ENCODE peak calls at places on chromosomes 4 and X, in eight cellular contexts. E is suprapubic skin, K is SK-N-SH, V is A549, N is sigmoid colon, F is stomach, H is H1, Y is HepG2. R is an unnamed sample.

GRCh38 chr4:115841873-115842272 is 728.5 kb upstream of the NDST4 start:
- DNase-seq in N (no peak), V (no peak), Y (no peak), F (no peak), H (no peak), E (no peak), K (no peak), R (no peak)

GRCh38 chr4:36385951-36386561 is 104.6 kb downstream of the DTHD1 start:
- DNase-seq in N (no peak), Y (no peak), E (no peak), V (no peak), F (no peak), H (no peak), K (no peak), R (peak)

GRCh38 chr4:105059337-105059736 is 87.3 kb upstream of the TET2 start:
- DNase-seq in K (no peak), V (no peak), E (no peak), N (no peak), H (no peak), Y (no peak), F (no peak), R (no peak)

GRCh38 chrX:148572332-148572731 is 71.9 kb downstream of the AFF2 start:
- DNase-seq in K (no peak), Y (no peak), H (no peak), F (no peak), V (no peak), N (no peak), E (no peak), R (no peak)

GRCh38 chrX:16305187-16305586 is 137.9 kb downstream of the MAGEB17 start:
- DNase-seq in Y (no peak), V (no peak), F (no peak), N (no peak), K (no peak), H (no peak), E (no peak), R (no peak)

GRCh38 chr4:181594188-181594587 is 649.0 kb upstream of the TENM3 start:
- DNase-seq in K (no peak), N (no peak), H (no peak), E (no peak), Y (no peak), V (no peak), F (no peak), R (no peak)

GRCh38 chrX:103453655-103454054 is 65.6 kb downstream of the RAB40A start:
- DNase-seq in V (peak), H (no peak), F (no peak), E (no peak), Y (no peak), N (no peak), K (no peak), R (no peak)

GRCh38 chr4:140875751-140876389 is 119.7 kb upstream of the TBC1D9 start:
- DNase-seq in N (no peak), K (no peak), F (no peak), Y (no peak), H (no peak), V (no peak), E (no peak), R (no peak)

GRCh38 chr4:140037353-140038030 is 116.5 kb downstream of the MAML3 start:
- DNase-seq in K (no peak), F (no peak), E (no peak), V (peak), N (no peak), H (no peak), Y (peak), R (no peak)

GRCh38 chrX:19544693-19545305 is 29.5 kb upstream of the MAP3K15 start:
- DNase-seq in V (peak), Y (peak), H (no peak), N (no peak), F (peak), E (no peak), K (peak), R (peak)

GRCh38 chr4:153962311-153963039 is 173.6 kb upstream of the SFRP2 start:
- DNase-seq in N (no peak), Y (no peak), E (no peak), H (no peak), F (no peak), V (no peak), K (no peak), R (no peak)

GRCh38 chr4:174213734-174214101 is 69.7 kb downstream of the FBXO8 start:
- DNase-seq in Y (no peak), H (no peak), N (no peak), E (no peak), K (no peak), V (no peak), F (no peak), R (no peak)

GRCh38 chr4:174215055-174215454 is 68.4 kb downstream of the FBXO8 start:
- DNase-seq in H (no peak), E (no peak), V (no peak), N (no peak), F (no peak), Y (no peak), K (no peak), R (no peak)

GRCh38 chr4:174212061-174212460 is 71.4 kb downstream of the FBXO8 start:
- DNase-seq in H (no peak), V (no peak), K (no peak), N (no peak), E (no peak), Y (no peak), F (no peak), R (no peak)

GRCh38 chr4:174215936-174216699 is 67.3 kb downstream of the FBXO8 start:
- DNase-seq in N (no peak), K (peak), F (no peak), E (no peak), H (no peak), Y (no peak), V (no peak), R (no peak)

GRCh38 chr4:174214102-174214878 is 69.2 kb downstream of the FBXO8 start:
- DNase-seq in V (no peak), Y (no peak), E (no peak), N (no peak), K (no peak), F (no peak), H (peak), R (no peak)
- TF ChIP-seq EP300 in V (no peak), Y (no peak), E (no peak), N (no peak), K (no peak), F (no peak), H (no peak), R (no peak)

DNA sequence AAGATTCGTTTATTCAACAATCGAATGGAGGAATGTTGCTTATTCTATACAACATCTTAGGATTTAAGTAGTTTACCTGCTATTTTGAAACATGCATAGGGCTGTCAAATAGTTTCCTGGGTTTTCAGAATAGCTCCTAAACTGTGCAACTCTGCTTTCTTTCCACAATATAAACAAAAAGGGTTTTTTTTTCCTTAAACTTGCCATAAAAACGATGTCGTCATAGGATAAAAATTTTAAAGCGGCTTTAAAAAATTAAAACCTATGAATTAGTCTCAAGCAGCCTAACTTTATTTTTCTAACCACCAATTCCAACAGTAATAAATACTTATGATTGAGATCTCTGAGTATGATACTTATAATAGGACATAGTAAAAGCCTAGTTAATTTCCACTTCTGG is 21.6 kb upstream of the STIM2 start:
- DNase-seq in E (no peak), Y (no peak), K (no peak), N (no peak), V (no peak), H (no peak), F (no peak), R (no peak)
- TF ChIP-seq EP300 in E (no peak), Y (no peak), K (no peak), N (no peak), V (no peak), H (no peak), F (no peak), R (no peak)

DNA sequence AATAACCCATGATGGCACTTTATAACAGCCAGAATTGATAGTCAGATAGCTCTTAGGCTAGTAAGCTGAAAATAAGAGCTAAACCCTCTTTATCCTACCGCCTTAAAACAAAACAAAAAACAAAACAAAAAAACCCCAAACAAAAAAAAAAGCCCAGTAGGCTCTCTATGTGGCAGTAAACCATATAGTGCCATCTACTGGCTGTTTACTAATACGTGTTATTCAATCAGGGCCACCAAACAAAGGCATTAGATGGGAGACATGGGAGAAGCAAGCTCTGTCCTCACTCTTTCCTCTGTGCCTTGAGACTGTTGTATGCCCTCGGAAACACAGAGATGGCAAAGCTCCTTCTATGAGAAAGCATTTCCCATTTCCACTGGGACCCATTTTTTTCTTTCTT is 148.8 kb upstream of the MID1 start:
- DNase-seq in Y (no peak), K (peak), F (no peak), N (no peak), V (peak), E (no peak), H (no peak), R (no peak)
- TF ChIP-seq EP300 in Y (no peak), K (no peak), F (no peak), N (no peak), V (no peak), E (no peak), H (no peak), R (no peak)

DNA sequence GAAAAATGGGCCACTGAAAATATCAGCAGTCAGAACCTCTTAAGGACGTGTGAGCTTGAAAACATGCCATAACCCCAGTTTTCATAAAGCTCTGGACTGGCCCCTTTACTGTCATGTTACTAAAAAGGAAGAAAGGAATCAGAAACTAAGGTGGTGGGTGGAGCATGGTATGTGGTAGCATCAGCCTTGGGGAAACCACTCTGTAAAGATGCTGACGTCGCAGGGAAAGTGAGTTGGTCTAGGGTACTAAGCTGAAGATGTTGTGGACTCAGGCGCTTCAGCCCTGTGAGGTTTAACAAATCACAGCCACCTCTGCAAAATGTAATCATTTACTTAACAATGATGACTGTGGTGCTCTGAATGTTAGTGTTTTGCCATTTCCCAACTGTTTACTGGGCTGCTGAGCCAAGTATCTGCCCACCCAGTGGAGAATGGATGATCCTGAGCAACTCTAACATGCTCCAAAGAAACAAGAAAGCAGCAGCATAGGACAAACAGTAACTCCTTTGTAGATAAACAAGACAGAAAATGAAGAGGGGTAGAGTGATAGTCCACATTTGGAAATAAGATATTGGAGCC is 33.4 kb downstream of the C4orf54 start:
- DNase-seq in N (peak), K (no peak), E (no peak), Y (no peak), F (no peak), V (no peak), H (no peak), R (no peak)
- TF ChIP-seq EP300 in N (no peak), K (no peak), E (no peak), Y (no peak), F (no peak), V (no peak), H (no peak), R (no peak)

DNA sequence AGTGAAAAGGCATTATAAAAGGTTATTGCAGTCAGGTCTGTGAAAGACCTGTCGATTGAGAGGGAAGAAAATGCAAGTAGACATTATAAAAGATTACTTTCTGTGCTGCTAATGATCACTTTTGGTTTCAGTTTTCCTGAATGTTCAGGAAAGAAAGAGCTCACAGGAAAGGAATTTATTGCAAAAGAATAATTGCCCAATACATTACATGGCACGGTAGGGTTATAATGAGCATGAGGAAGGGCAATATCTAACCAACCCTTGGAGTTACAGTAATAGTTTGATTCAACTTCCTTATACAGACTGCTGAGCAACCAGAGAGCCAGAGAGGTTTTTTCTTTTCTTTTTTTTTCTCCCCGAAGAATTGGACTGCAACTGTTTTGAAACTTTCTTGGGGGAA is 246.9 kb downstream of the C4orf33 start:
- DNase-seq in K (no peak), Y (peak), V (peak), F (no peak), N (no peak), E (no peak), H (no peak), R (no peak)
- TF ChIP-seq EP300 in K (no peak), Y (no peak), V (no peak), F (no peak), N (no peak), E (no peak), H (no peak), R (no peak)

DNA sequence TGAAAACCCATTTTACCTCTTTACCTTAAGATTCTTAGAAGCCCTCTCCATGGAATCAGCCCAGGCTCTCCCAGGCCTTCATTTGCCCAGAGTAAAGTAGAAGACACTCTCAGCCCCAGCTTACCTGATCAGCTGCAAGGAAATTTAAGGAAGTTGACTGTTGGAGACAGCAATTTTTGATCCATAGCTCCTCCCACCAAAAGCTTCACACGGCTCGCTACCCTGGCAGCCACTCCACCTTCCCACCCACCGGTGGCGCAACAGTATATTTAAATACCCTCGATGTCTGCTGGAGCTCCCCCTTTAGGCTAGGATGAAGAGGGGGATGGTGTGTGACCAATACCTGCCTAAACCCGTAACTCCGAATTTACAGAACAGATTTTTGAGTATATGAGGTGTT is 75.4 kb downstream of the MBNL3 start:
- DNase-seq in F (no peak), Y (peak), V (peak), K (no peak), E (no peak), N (no peak), H (peak), R (no peak)
- TF ChIP-seq EP300 in F (no peak), Y (no peak), V (no peak), K (no peak), E (no peak), N (no peak), H (no peak), R (no peak)

DNA sequence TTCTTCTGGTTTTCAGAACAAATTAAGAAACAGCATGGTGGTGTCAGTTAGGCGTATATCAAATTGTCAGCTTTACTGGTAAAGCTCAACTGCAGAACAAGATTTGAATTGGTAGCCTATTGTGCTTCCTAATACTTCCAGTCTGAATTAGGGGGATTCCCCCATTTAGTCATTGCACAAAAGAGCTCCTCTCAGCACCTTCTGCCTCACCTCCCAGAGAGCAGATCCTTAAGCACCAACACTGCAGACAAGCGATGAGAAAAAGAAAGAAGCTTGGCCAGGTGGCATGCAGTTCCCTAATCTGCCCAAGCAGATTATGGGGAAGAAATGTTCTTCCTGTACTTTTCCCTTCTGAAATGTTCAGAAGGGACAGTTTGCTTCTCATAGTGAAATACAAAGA is 9.2 kb downstream of the MAP9 start:
- DNase-seq in N (no peak), F (no peak), V (no peak), E (no peak), H (no peak), K (no peak), Y (no peak), R (no peak)
- TF ChIP-seq EP300 in N (no peak), F (no peak), V (no peak), E (no peak), H (no peak), K (no peak), Y (no peak), R (no peak)

DNA sequence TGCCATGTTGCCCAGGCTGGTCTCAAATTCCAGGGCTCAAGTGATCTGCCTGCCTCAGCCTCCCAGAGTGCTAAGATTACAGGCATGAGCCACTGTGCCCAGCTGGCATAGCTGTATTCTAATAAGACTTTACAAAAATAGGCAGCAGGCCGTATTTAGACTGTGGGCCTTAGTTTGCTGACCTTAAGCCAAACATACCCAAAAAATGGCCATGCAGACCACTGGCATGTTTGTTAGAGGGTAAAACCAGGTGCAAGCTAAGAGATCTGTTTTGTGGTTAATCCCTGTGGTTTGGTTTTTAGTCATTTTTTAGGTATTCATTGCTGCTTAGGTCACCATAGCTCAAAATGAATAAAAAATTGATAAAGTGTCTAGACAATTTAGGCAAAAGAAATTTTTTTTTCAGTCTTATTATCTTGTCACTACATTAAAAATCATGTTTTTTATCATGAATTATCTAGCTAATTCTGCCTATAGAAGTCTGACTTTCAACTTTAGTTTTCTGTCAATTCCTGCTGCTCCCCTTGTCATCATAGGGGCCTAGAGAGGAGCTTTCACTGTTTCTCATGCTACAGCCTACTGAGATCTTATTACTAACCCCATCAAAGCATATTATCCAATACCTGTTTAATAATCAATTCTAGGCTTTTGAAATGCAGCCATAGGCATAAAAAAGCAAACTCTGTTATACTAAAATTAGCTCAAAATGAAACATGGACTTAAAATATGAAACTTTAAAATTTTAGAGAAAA is 7.5 kb upstream of the SPINK2 start:
- DNase-seq in V (no peak), H (no peak), N (no peak), F (no peak), E (no peak), Y (no peak), K (no peak), R (no peak)
- TF ChIP-seq EP300 in V (no peak), H (no peak), N (no peak), F (no peak), E (no peak), Y (no peak), K (no peak), R (no peak)

GRCh38 chr4:15965325-15965724 is 2.4 kb upstream of the FGFBP2 start:
- DNase-seq in H (no peak), N (no peak), E (no peak), V (no peak), Y (no peak), F (no peak), K (no peak), R (no peak)

GRCh38 chr4:15964159-15964558 is 1.2 kb upstream of the FGFBP2 start:
- DNase-seq in V (no peak), Y (no peak), N (no peak), K (no peak), H (no peak), F (no peak), E (no peak), R (no peak)

GRCh38 chr4:15961778-15962510 is 1.0 kb downstream of the FGFBP2 start:
- DNase-seq in K (no peak), Y (no peak), E (no peak), H (no peak), F (no peak), V (no peak), N (no peak), R (no peak)

GRCh38 chr4:15963568-15963967 is 593 bp upstream of the FGFBP2 start:
- DNase-seq in H (no peak), F (no peak), Y (no peak), K (peak), V (no peak), E (no peak), N (no peak), R (no peak)

GRCh38 chr4:15963001-15963451 is at the start of gene FGFBP2:
- DNase-seq in N (peak), K (peak), F (peak), V (peak), H (peak), E (no peak), Y (peak), R (peak)
- TF ChIP-seq EP300 in N (no peak), K (no peak), F (no peak), V (no peak), H (no peak), E (no peak), Y (no peak), R (no peak)